ENCODE peak calls at places on chromosomes 1 and 21, in seven cellular contexts. L is thyroid gland, E is endodermal cell, R is Peyer's patch, W is A549, F is neural progenitor cell, V is right lobe of liver. G is an unnamed sample.

GRCh38 chr1:114353233-114353632 is 157.8 kb downstream of the TRIM33 start:
- DNase-seq in L (peak; percentile 77), E (peak; percentile 60), R (no peak), W (no peak), F (no peak), V (no peak), G (no peak)

GRCh38 chr1:25126568-25126967 is 105.7 kb downstream of the SYF2 start:
- DNase-seq in L (no peak), E (no peak), R (no peak), W (no peak), F (no peak), V (no peak), G (no peak)

GRCh38 chr1:150955274-150955673 is 19.4 kb downstream of the CERS2 start:
- DNase-seq in L (no peak), E (no peak), R (no peak), W (no peak), F (no peak), V (no peak), G (no peak)

GRCh38 chr1:41045740-41046139 is 24.2 kb upstream of the SLFNL1 start:
- DNase-seq in L (peak; percentile 14), E (no peak), R (no peak), W (no peak), F (no peak), V (no peak), G (peak; percentile 56)

GRCh38 chr1:183674339-183674738 is 21.2 kb upstream of the APOBEC4 start:
- DNase-seq in L (no peak), E (no peak), R (no peak), W (no peak), F (no peak), V (no peak), G (no peak)

GRCh38 chr1:36865080-36865900 is 169.0 kb downstream of the GRIK3 start:
- DNase-seq in L (no peak), E (no peak), R (no peak), W (no peak), F (no peak), V (no peak), G (no peak)

GRCh38 chr1:101483982-101484381 is 247.2 kb downstream of the S1PR1 start:
- DNase-seq in L (no peak), E (no peak), R (no peak), W (no peak), F (no peak), V (no peak), G (no peak)

GRCh38 chr1:146036241-146036989 is 14.9 kb upstream of the HJV start:
- DNase-seq in L (no peak), E (no peak), R (no peak), W (no peak), F (no peak), V (no peak), G (no peak)

GRCh38 chr21:35779690-35780570 is 280.4 kb downstream of the SETD4 start:
- DNase-seq in L (peak; percentile 46), E (no peak), R (no peak), W (no peak), F (no peak), V (no peak), G (no peak)

GRCh38 chr1:21175324-21175669 is 1.4 kb downstream of the EIF4G3 start:
- DNase-seq in L (peak; percentile 28), E (no peak), R (peak; percentile 77), W (no peak), F (no peak), V (no peak), G (no peak)

GRCh38 chr1:116881879-116882520 is 27.7 kb upstream of the PTGFRN start:
- DNase-seq in L (no peak), E (peak; percentile 87), R (no peak), W (peak; percentile 36), F (peak; percentile 42), V (no peak), G (no peak)

GRCh38 chr1:46806196-46807020 is 7.6 kb downstream of the CYP4B1 start:
- DNase-seq in L (peak; percentile 91), E (peak; percentile 35), R (no peak), W (no peak), F (no peak), V (no peak), G (peak; percentile 7)

GRCh38 chr1:158203693-158204457 is 23.2 kb downstream of the CD1D start:
- DNase-seq in L (no peak), E (peak; percentile 58), R (peak; percentile 26), W (peak; percentile 68), F (peak; percentile 76), V (no peak), G (no peak)

GRCh38 chr1:31181515-31182343 is 58.0 kb downstream of the NKAIN1 start:
- DNase-seq in L (peak; percentile 45), E (peak; percentile 91), R (no peak), W (peak; percentile 68), F (peak; percentile 56), V (peak; percentile 60), G (no peak)

DNA sequence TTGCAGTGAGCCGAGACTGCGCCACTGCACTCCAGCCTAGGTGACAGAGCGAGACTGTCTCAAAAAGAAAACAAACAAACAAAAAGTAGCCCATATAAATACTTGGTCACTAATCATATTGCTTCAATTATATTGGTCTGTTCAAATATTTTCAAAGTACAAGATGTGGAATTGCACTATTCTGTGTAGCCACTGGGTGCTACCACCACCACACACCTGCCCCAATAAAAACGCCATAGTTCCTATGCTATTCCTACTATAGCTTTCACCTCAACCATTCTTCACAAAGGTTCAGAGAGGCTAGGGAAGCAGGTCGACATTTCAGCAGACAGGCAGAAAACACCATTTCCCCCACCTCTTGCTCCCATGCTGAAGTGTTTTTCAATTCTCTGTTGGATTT is 16.7 kb downstream of the NDC1 start:
- DNase-seq in L (no peak), E (no peak), R (no peak), W (no peak), F (no peak), V (no peak), G (no peak)
- TF ChIP-seq CTCF in L (no peak), E (peak; percentile 30), R (no peak), W (no peak), F (no peak), V (no peak), G (no peak)

DNA sequence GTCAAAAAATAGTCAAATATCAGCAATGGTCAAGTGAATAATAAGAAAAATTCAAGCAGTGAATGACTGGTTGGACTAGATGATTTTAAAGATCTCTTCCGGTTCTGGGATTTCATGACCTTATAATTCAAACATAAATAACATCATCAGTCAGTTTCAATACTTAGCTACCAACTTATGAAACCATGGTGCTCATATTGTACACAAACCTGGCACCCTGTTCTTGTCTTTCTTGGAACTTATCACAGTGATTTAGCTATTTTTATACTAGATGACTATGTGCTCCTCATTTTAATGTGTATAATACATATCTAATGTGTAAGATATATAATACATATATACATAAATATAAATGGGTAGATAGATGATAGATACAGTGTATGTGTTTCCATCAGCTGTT is 156.9 kb downstream of the CLEC20A start:
- DNase-seq in L (no peak), E (no peak), R (no peak), W (no peak), F (no peak), V (no peak), G (no peak)
- H3K9me3 ChIP-seq in L (no peaks in the 10 kb centered on the region), E (no peaks in the 10 kb centered on the region), R (no peaks in the 10 kb centered on the region), W (no peaks in the 10 kb centered on the region), F (no peaks in the 10 kb centered on the region), V (no peaks in the 10 kb centered on the region), G (no peaks in the 10 kb centered on the region)

DNA sequence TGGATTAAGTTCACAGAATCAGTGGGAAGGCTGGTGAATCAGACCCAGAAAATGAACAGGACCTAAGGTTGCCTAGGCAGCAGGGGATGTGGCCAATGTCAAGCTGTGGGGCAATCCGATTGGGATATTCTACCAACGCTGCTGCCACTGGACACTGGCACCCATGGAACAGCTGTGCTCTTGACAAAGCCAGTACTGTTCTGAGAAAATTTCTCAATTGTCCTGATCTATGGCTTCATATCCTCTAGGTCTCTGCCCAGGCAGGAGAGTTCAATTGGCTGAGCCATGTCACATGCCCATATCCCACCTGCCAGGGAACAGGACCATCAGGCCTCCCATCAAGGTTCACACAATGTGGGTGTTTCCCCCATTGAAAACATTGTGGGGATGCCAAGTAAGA is 6.2 kb downstream of the TACSTD2 start:
- DNase-seq in L (no peak), E (no peak), R (no peak), W (no peak), F (no peak), V (no peak), G (no peak)
- H3K4me1 ChIP-seq in L (peaks cover 20% of the 10 kb centered on the region), E (peaks cover 27% of the 10 kb centered on the region), R (no peaks in the 10 kb centered on the region), W (no peaks in the 10 kb centered on the region), F (peaks cover 25% of the 10 kb centered on the region), V (no peaks in the 10 kb centered on the region), G (no peaks in the 10 kb centered on the region)

GRCh38 chr21:45555557-45556301 is 13.5 kb upstream of the SLC19A1 start:
- DNase-seq in L (peak; percentile 76), E (peak; percentile 96), R (peak; percentile 65), W (peak; percentile 91), F (peak; percentile 92), V (peak; percentile 91), G (no peak)

GRCh38 chr21:45555251-45555556 is 13.0 kb upstream of the SLC19A1 start:
- DNase-seq in L (no peak), E (no peak), R (no peak), W (no peak), F (no peak), V (no peak), G (no peak)

GRCh38 chr21:45557611-45558043 is 15.4 kb upstream of the SLC19A1 start:
- DNase-seq in L (no peak), E (peak; percentile 47), R (no peak), W (no peak), F (no peak), V (peak; percentile 53), G (no peak)

GRCh38 chr21:45556645-45557601 is 14.7 kb upstream of the SLC19A1 start:
- DNase-seq in L (no peak), E (peak; percentile 49), R (no peak), W (no peak), F (no peak), V (peak; percentile 90), G (no peak)

DNA sequence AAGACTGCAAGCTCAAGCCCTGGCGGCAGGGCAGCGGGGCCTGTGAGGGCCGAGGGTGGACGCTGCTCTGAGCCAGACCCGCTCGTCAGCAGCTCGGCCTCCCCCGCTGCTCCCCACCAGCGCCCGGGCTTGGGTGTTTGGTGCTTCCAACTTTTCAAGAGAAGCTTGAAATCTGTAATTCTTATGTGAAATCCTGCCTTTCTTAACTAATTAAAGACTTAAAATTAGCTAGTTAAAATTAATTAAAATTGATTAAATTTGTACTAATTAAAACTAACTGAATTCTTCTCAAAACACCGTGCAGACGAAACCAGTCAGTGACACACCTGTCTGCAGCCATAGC is 14.0 kb upstream of the SLC19A1 start:
- DNase-seq in L (no peak), E (no peak), R (no peak), W (no peak), F (no peak), V (no peak), G (no peak)
- TF ChIP-seq CTCF in L (no peak), E (no peak), R (no peak), W (no peak), F (no peak), V (no peak), G (no peak)

DNA sequence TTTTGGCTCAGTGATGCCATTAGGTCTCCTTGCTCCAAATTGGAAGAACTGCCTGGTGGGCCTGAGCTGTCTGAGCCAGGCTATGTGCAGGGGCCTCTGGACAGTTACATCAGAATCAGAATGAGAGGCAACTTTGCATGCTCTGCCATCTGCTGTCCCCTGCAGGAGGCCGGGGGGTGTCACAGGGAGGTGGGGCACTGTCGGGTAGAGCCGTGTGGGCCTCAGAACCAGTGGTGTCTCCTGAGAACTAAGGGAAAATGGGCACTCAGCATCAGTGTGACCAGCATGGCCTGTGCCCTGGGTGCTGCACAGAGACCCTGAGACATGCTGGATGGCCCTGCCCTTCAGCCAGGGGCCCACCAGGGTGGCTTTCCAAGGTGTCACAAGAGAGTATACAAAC is 47.0 kb upstream of the COL6A1 start:
- DNase-seq in L (no peak), E (no peak), R (no peak), W (no peak), F (no peak), V (no peak), G (no peak)
- H3K9me3 ChIP-seq in L (no peaks in the 10 kb centered on the region), E (no peaks in the 10 kb centered on the region), R (no peaks in the 10 kb centered on the region), W (no peaks in the 10 kb centered on the region), F (no peaks in the 10 kb centered on the region), V (no peaks in the 10 kb centered on the region), G (peaks cover 5% of the 10 kb centered on the region)

G was measured in thoracic aorta.